ENCODE peak calls at places on chromosomes 3 and 15, in nine cellular contexts. K, N, L, D, W, R, B, G and Y are unnamed samples.

GRCh38 chr15:72198410-72199270 is 1.1 kb upstream of the GRAMD2A start:
- DNase-seq in K (no peak), R (no peak), B (no peak), N (no peak), W (peak), D (no peak), G (no peak), L (no peak), Y (no peak)

GRCh38 chr3:171242170-171242569 is 215.7 kb upstream of the SLC2A2 start:
- DNase-seq in D (no peak), N (no peak), K (no peak), L (no peak), G (no peak), W (no peak), B (no peak), R (no peak), Y (no peak)

GRCh38 chr3:111975131-111975530 is 3.7 kb upstream of the ABHD10 start:
- DNase-seq in D (no peak), N (no peak), L (no peak), R (no peak), B (no peak), G (no peak), W (no peak), K (no peak), Y (no peak)

GRCh38 chr3:4708230-4708629 is 215.1 kb downstream of the ITPR1 start:
- DNase-seq in G (no peak), B (no peak), K (no peak), N (no peak), W (no peak), D (no peak), R (no peak), L (no peak), Y (no peak)

GRCh38 chr15:57823325-57823860 is 116.9 kb downstream of the POLR2M start:
- DNase-seq in D (no peak), N (no peak), K (no peak), L (no peak), W (no peak), R (no peak), B (no peak), G (no peak), Y (no peak)

GRCh38 chr3:52530918-52531635 is 2.6 kb downstream of the NT5DC2 start:
- DNase-seq in B (no peak), W (no peak), L (no peak), R (no peak), D (no peak), G (no peak), N (peak), K (no peak), Y (no peak)

GRCh38 chr3:134267996-134268395 is 17.3 kb upstream of the RYK start:
- DNase-seq in B (no peak), K (no peak), W (no peak), D (no peak), G (no peak), R (no peak), L (no peak), N (no peak), Y (no peak)

GRCh38 chr3:148791296-148791695 is 36.3 kb upstream of the CPB1 start:
- DNase-seq in K (no peak), B (no peak), D (peak), G (no peak), W (no peak), R (no peak), L (no peak), N (no peak), Y (no peak)

GRCh38 chr3:31462050-31462569 is 70.6 kb upstream of the STT3B start:
- DNase-seq in L (peak), G (no peak), K (no peak), W (peak), B (peak), N (no peak), R (peak), D (peak), Y (no peak)

GRCh38 chr3:188978772-188979171 is 193.0 kb upstream of the TPRG1 start:
- DNase-seq in W (no peak), B (no peak), R (no peak), K (peak), L (no peak), N (peak), D (no peak), G (no peak), Y (no peak)

GRCh38 chr3:184135149-184135910 is at the start of gene EIF2B5:
- DNase-seq in W (peak), K (peak), D (peak), L (peak), G (peak), N (peak), R (peak), B (peak), Y (peak)

GRCh38 chr15:69341356-69341755 is 42.6 kb downstream of the PAQR5 start:
- DNase-seq in R (no peak), B (no peak), K (peak), N (no peak), L (no peak), D (no peak), G (no peak), W (no peak), Y (no peak)

GRCh38 chr15:82873000-82873680 is 63.7 kb downstream of the WHAMM start:
- DNase-seq in B (no peak), R (no peak), W (no peak), D (no peak), N (no peak), K (no peak), L (no peak), G (no peak), Y (no peak)

GRCh38 chr15:44029940-44030568 is 165.0 kb downstream of the FRMD5 start:
- DNase-seq in L (no peak), K (peak), G (no peak), D (no peak), W (no peak), N (no peak), B (no peak), R (no peak), Y (no peak)

GRCh38 chr3:123021986-123022510 is 5.5 kb downstream of the SEMA5B start:
- DNase-seq in L (no peak), D (peak), R (no peak), W (no peak), B (no peak), K (no peak), N (no peak), G (no peak), Y (no peak)